ENCODE peak calls at places on chromosomes 6 and 20, in seven cellular contexts. One of them, this sample, is unnamed.

GRCh38 chr20:46118481-46119020 is 437 bp downstream of the CD40 start:
- DNase-seq in endothelial cell of umbilical vein: peak; percentile 48
- DNase-seq in upper lobe of right lung: peak; percentile 71
- DNase-seq in H9: peak; percentile 71
- DNase-seq in ovary: peak; percentile 70
- DNase-seq in heart left ventricle: peak; percentile 44
- DNase-seq in fibroblast of the aortic adventitia: no peak
- DNase-seq in this sample: no peak

GRCh38 chr6:35047265-35048011 is 93.7 kb downstream of the TCP11 start:
- DNase-seq in fibroblast of the aortic adventitia: peak; percentile 82
- DNase-seq in endothelial cell of umbilical vein: peak; percentile 64
- DNase-seq in heart left ventricle: no peak
- DNase-seq in H9: no peak
- DNase-seq in ovary: no peak
- DNase-seq in upper lobe of right lung: no peak
- DNase-seq in this sample: peak; percentile 39

GRCh38 chr6:46290435-46290834 is 119.7 kb upstream of the ENPP5 start:
- DNase-seq in endothelial cell of umbilical vein: peak; percentile 88
- DNase-seq in fibroblast of the aortic adventitia: peak; percentile 25
- DNase-seq in ovary: no peak
- DNase-seq in H9: no peak
- DNase-seq in upper lobe of right lung: no peak
- DNase-seq in heart left ventricle: no peak
- DNase-seq in this sample: no peak

GRCh38 chr6:12957321-12958051 is 240.9 kb downstream of the PHACTR1 start:
- DNase-seq in upper lobe of right lung: peak; percentile 92
- DNase-seq in endothelial cell of umbilical vein: peak; percentile 76
- DNase-seq in fibroblast of the aortic adventitia: peak; percentile 61
- DNase-seq in H9: peak; percentile 52
- DNase-seq in ovary: peak; percentile 66
- DNase-seq in heart left ventricle: peak; percentile 69
- DNase-seq in this sample: peak; percentile 55

GRCh38 chr20:48740269-48740603 is 87.6 kb downstream of the PREX1 start:
- DNase-seq in ovary: no peak
- DNase-seq in upper lobe of right lung: no peak
- DNase-seq in heart left ventricle: no peak
- DNase-seq in endothelial cell of umbilical vein: no peak
- DNase-seq in H9: no peak
- DNase-seq in fibroblast of the aortic adventitia: no peak
- DNase-seq in this sample: no peak

GRCh38 chr6:21596379-21597242 is 3.1 kb downstream of the SOX4 start:
- DNase-seq in fibroblast of the aortic adventitia: peak; percentile 76
- DNase-seq in heart left ventricle: peak; percentile 56
- DNase-seq in upper lobe of right lung: peak; percentile 76
- DNase-seq in endothelial cell of umbilical vein: peak; percentile 71
- DNase-seq in H9: peak; percentile 60
- DNase-seq in ovary: peak; percentile 82
- DNase-seq in this sample: peak; percentile 50

GRCh38 chr20:3934628-3935027 is 45.4 kb downstream of the PANK2 start:
- DNase-seq in H9: no peak
- DNase-seq in upper lobe of right lung: no peak
- DNase-seq in heart left ventricle: peak; percentile 45
- DNase-seq in fibroblast of the aortic adventitia: no peak
- DNase-seq in endothelial cell of umbilical vein: no peak
- DNase-seq in ovary: no peak
- DNase-seq in this sample: peak; percentile 39

GRCh38 chr6:40804905-40805304 is 217.7 kb upstream of the LRFN2 start:
- DNase-seq in H9: no peak
- DNase-seq in ovary: no peak
- DNase-seq in fibroblast of the aortic adventitia: no peak
- DNase-seq in heart left ventricle: no peak
- DNase-seq in endothelial cell of umbilical vein: no peak
- DNase-seq in upper lobe of right lung: no peak
- DNase-seq in this sample: no peak

GRCh38 chr6:146470091-146470770 is 73.4 kb upstream of the RAB32 start:
- DNase-seq in upper lobe of right lung: no peak
- DNase-seq in endothelial cell of umbilical vein: no peak
- DNase-seq in ovary: no peak
- DNase-seq in H9: no peak
- DNase-seq in fibroblast of the aortic adventitia: no peak
- DNase-seq in heart left ventricle: no peak
- DNase-seq in this sample: no peak

GRCh38 chr6:70375166-70375565 is 38.1 kb upstream of the FAM135A start:
- DNase-seq in endothelial cell of umbilical vein: no peak
- DNase-seq in fibroblast of the aortic adventitia: peak; percentile 3
- DNase-seq in heart left ventricle: no peak
- DNase-seq in ovary: no peak
- DNase-seq in H9: no peak
- DNase-seq in upper lobe of right lung: no peak
- DNase-seq in this sample: peak; percentile 57

GRCh38 chr6:104527761-104528415 is 331.8 kb downstream of the HACE1 start:
- DNase-seq in upper lobe of right lung: no peak
- DNase-seq in fibroblast of the aortic adventitia: peak; percentile 45
- DNase-seq in H9: peak; percentile 61
- DNase-seq in ovary: no peak
- DNase-seq in heart left ventricle: no peak
- DNase-seq in endothelial cell of umbilical vein: no peak
- DNase-seq in this sample: no peak

GRCh38 chr6:17045581-17046322 is 56.1 kb upstream of the STMND1 start:
- DNase-seq in H9: no peak
- DNase-seq in heart left ventricle: no peak
- DNase-seq in fibroblast of the aortic adventitia: peak; percentile 65
- DNase-seq in upper lobe of right lung: no peak
- DNase-seq in endothelial cell of umbilical vein: peak; percentile 6
- DNase-seq in ovary: no peak
- DNase-seq in this sample: peak; percentile 79

GRCh38 chr6:99613705-99614429 is 7.2 kb downstream of the PRDM13 start:
- DNase-seq in ovary: no peak
- DNase-seq in H9: peak; percentile 61
- DNase-seq in fibroblast of the aortic adventitia: no peak
- DNase-seq in upper lobe of right lung: no peak
- DNase-seq in endothelial cell of umbilical vein: no peak
- DNase-seq in heart left ventricle: no peak
- DNase-seq in this sample: no peak

GRCh38 chr6:138572200-138572875 is 73.0 kb upstream of the NHSL1 start:
- DNase-seq in upper lobe of right lung: peak; percentile 84
- DNase-seq in heart left ventricle: peak; percentile 72
- DNase-seq in ovary: peak; percentile 57
- DNase-seq in endothelial cell of umbilical vein: peak; percentile 88
- DNase-seq in fibroblast of the aortic adventitia: peak; percentile 81
- DNase-seq in H9: peak; percentile 81
- DNase-seq in this sample: peak; percentile 70

GRCh38 chr20:16647875-16648597 is 74.8 kb upstream of the KIF16B start:
- DNase-seq in ovary: no peak
- DNase-seq in upper lobe of right lung: no peak
- DNase-seq in H9: no peak
- DNase-seq in heart left ventricle: no peak
- DNase-seq in endothelial cell of umbilical vein: no peak
- DNase-seq in fibroblast of the aortic adventitia: no peak
- DNase-seq in this sample: no peak

GRCh38 chr20:40481337-40481736 is 207.7 kb downstream of the MAFB start:
- DNase-seq in H9: no peak
- DNase-seq in heart left ventricle: no peak
- DNase-seq in ovary: no peak
- DNase-seq in fibroblast of the aortic adventitia: no peak
- DNase-seq in upper lobe of right lung: no peak
- DNase-seq in endothelial cell of umbilical vein: no peak
- DNase-seq in this sample: no peak

GRCh38 chr6:70424296-70424695 is 11.0 kb downstream of the FAM135A start:
- DNase-seq in heart left ventricle: no peak
- DNase-seq in ovary: no peak
- DNase-seq in H9: no peak
- DNase-seq in endothelial cell of umbilical vein: no peak
- DNase-seq in upper lobe of right lung: no peak
- DNase-seq in fibroblast of the aortic adventitia: no peak
- DNase-seq in this sample: no peak

GRCh38 chr6:137076277-137077068 is 31.7 kb upstream of the IL20RA start:
- DNase-seq in fibroblast of the aortic adventitia: peak; percentile 63
- DNase-seq in ovary: peak; percentile 65
- DNase-seq in H9: peak; percentile 89
- DNase-seq in heart left ventricle: peak; percentile 64
- DNase-seq in upper lobe of right lung: peak; percentile 81
- DNase-seq in endothelial cell of umbilical vein: peak; percentile 60
- DNase-seq in this sample: peak; percentile 65

GRCh38 chr6:2104524-2104880 is 140.9 kb downstream of the GMDS start:
- DNase-seq in endothelial cell of umbilical vein: no peak
- DNase-seq in heart left ventricle: no peak
- DNase-seq in upper lobe of right lung: no peak
- DNase-seq in ovary: no peak
- DNase-seq in fibroblast of the aortic adventitia: no peak
- DNase-seq in H9: no peak
- DNase-seq in this sample: no peak

GRCh38 chr6:2102966-2103365 is 142.4 kb downstream of the GMDS start:
- DNase-seq in heart left ventricle: no peak
- DNase-seq in H9: no peak
- DNase-seq in endothelial cell of umbilical vein: peak; percentile 69
- DNase-seq in ovary: no peak
- DNase-seq in fibroblast of the aortic adventitia: no peak
- DNase-seq in upper lobe of right lung: no peak
- DNase-seq in this sample: no peak

GRCh38 chr6:2101213-2101612 is 144.2 kb downstream of the GMDS start:
- DNase-seq in fibroblast of the aortic adventitia: peak; percentile 23
- DNase-seq in ovary: no peak
- DNase-seq in heart left ventricle: no peak
- DNase-seq in H9: no peak
- DNase-seq in upper lobe of right lung: no peak
- DNase-seq in endothelial cell of umbilical vein: no peak
- DNase-seq in this sample: no peak

GRCh38 chr6:2102316-2102883 is 143.0 kb downstream of the GMDS start:
- DNase-seq in heart left ventricle: no peak
- DNase-seq in ovary: no peak
- DNase-seq in fibroblast of the aortic adventitia: peak; percentile 50
- DNase-seq in H9: no peak
- DNase-seq in endothelial cell of umbilical vein: peak; percentile 80
- DNase-seq in upper lobe of right lung: no peak
- DNase-seq in this sample: no peak

DNA sequence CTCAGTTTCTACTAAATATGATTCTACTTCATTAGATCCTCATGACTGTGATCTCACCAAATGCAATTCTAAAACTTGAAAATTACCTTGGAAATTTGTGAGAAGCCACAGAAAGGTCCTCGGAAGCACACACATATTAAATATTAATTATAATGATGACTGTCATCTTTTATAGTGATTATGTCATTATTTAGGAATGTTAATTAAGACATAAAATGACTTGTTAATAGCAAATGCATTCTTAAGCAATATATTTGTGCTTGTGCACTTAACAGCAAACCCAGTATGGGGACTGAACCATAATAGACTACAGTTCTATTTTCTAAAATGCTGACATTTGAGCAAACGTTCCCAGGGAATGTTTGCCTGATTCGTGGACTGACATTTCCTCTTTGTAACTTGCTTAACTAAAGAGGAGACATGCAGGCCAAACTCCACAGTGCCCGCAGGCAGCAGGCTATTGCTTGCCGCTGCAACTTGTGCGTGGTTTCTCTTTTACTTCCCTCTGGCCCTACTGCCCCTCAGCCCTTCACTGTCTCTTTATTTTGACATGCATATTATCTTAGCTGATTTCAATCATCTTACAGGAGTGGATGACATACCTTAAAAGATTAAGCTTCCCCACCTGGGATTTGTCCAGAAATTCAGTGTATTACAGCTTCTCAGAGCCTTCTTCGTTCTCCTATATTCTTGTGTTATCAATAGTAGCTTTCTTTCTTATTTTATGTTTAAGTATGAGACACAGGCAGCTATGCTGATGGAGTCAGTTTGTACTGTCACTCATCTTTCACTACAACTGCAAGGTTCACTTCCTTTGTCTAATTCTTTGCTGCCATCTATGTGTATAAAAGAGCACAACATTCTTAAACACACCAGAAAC is 141.5 kb downstream of the GMDS start:
- DNase-seq in H9: no peak
- DNase-seq in fibroblast of the aortic adventitia: peak; percentile 76
- DNase-seq in endothelial cell of umbilical vein: peak; percentile 84
- DNase-seq in heart left ventricle: no peak
- DNase-seq in ovary: no peak
- DNase-seq in upper lobe of right lung: no peak
- DNase-seq in this sample: peak; percentile 53
- TF ChIP-seq CTCF in H9: peak; percentile 52
- TF ChIP-seq CTCF in fibroblast of the aortic adventitia: peak; percentile 63
- TF ChIP-seq CTCF in endothelial cell of umbilical vein: peak; percentile 37
- TF ChIP-seq CTCF in heart left ventricle: peak; percentile 73
- TF ChIP-seq CTCF in ovary: no peak
- TF ChIP-seq CTCF in upper lobe of right lung: peak; percentile 64
- TF ChIP-seq CTCF in this sample: peak; percentile 79

GRCh38 chr6:126620747-126621146 is 280.8 kb downstream of the CENPW start:
- DNase-seq in endothelial cell of umbilical vein: no peak
- DNase-seq in upper lobe of right lung: no peak
- DNase-seq in ovary: no peak
- DNase-seq in heart left ventricle: no peak
- DNase-seq in H9: no peak
- DNase-seq in fibroblast of the aortic adventitia: no peak
- DNase-seq in this sample: no peak
- TF ChIP-seq CTCF in endothelial cell of umbilical vein: no peak
- TF ChIP-seq CTCF in upper lobe of right lung: no peak
- TF ChIP-seq CTCF in ovary: no peak
- TF ChIP-seq CTCF in heart left ventricle: no peak
- TF ChIP-seq CTCF in H9: no peak
- TF ChIP-seq CTCF in fibroblast of the aortic adventitia: no peak
- TF ChIP-seq CTCF in this sample: no peak

GRCh38 chr6:43076093-43076927 is at the start of gene PTK7:
- DNase-seq in heart left ventricle: peak; percentile 46
- DNase-seq in ovary: peak; percentile 87
- DNase-seq in H9: peak; percentile 87
- DNase-seq in fibroblast of the aortic adventitia: peak; percentile 45
- DNase-seq in endothelial cell of umbilical vein: peak; percentile 40
- DNase-seq in upper lobe of right lung: peak; percentile 85
- DNase-seq in this sample: no peak

GRCh38 chr6:43077981-43078411 is 1.9 kb downstream of the PTK7 start:
- DNase-seq in heart left ventricle: no peak
- DNase-seq in endothelial cell of umbilical vein: no peak
- DNase-seq in upper lobe of right lung: no peak
- DNase-seq in fibroblast of the aortic adventitia: no peak
- DNase-seq in H9: peak; percentile 34
- DNase-seq in ovary: no peak
- DNase-seq in this sample: peak; percentile 53

GRCh38 chr6:43075791-43076092 is 372 bp upstream of the PTK7 start:
- DNase-seq in fibroblast of the aortic adventitia: no peak
- DNase-seq in upper lobe of right lung: no peak
- DNase-seq in H9: no peak
- DNase-seq in ovary: no peak
- DNase-seq in endothelial cell of umbilical vein: no peak
- DNase-seq in heart left ventricle: no peak
- DNase-seq in this sample: no peak

GRCh38 chr6:43076928-43077809 is 1.1 kb downstream of the PTK7 start:
- DNase-seq in fibroblast of the aortic adventitia: peak; percentile 35
- DNase-seq in ovary: peak; percentile 66
- DNase-seq in H9: peak; percentile 81
- DNase-seq in upper lobe of right lung: peak; percentile 74
- DNase-seq in heart left ventricle: no peak
- DNase-seq in endothelial cell of umbilical vein: no peak
- DNase-seq in this sample: no peak

GRCh38 chr6:43074847-43075741 is 1.0 kb upstream of the PTK7 start:
- DNase-seq in heart left ventricle: no peak
- DNase-seq in upper lobe of right lung: no peak
- DNase-seq in ovary: peak; percentile 90
- DNase-seq in H9: no peak
- DNase-seq in fibroblast of the aortic adventitia: peak; percentile 70
- DNase-seq in endothelial cell of umbilical vein: no peak
- DNase-seq in this sample: no peak
- TF ChIP-seq CTCF in heart left ventricle: no peak
- TF ChIP-seq CTCF in upper lobe of right lung: no peak
- TF ChIP-seq CTCF in ovary: no peak
- TF ChIP-seq CTCF in H9: no peak
- TF ChIP-seq CTCF in fibroblast of the aortic adventitia: no peak
- TF ChIP-seq CTCF in endothelial cell of umbilical vein: no peak
- TF ChIP-seq CTCF in this sample: no peak

GRCh38 chr6:82331031-82331773 is 32.4 kb upstream of the TPBG start:
- DNase-seq in fibroblast of the aortic adventitia: peak; percentile 68
- DNase-seq in H9: peak; percentile 36
- DNase-seq in ovary: no peak
- DNase-seq in heart left ventricle: no peak
- DNase-seq in endothelial cell of umbilical vein: no peak
- DNase-seq in upper lobe of right lung: no peak
- DNase-seq in this sample: peak; percentile 72
- TF ChIP-seq CTCF in fibroblast of the aortic adventitia: peak; percentile 44
- TF ChIP-seq CTCF in H9: peak; percentile 31
- TF ChIP-seq CTCF in ovary: no peak
- TF ChIP-seq CTCF in heart left ventricle: no peak
- TF ChIP-seq CTCF in endothelial cell of umbilical vein: no peak
- TF ChIP-seq CTCF in upper lobe of right lung: no peak
- TF ChIP-seq CTCF in this sample: peak; percentile 53